ENCODE peak calls at places on chromosomes 1 and 21, in eight cellular contexts. T, B, N, D, I, H, J and L are unnamed samples.
A peak's percentile ranks its signal among the peaks of the same experiment; 100 is the strongest.

GRCh38 chr1:235910357-235911299 is 43.9 kb upstream of the LYST start:
- DNase-seq in T (peak; percentile 97), I (peak; percentile 66), N (no peak), J (peak; percentile 20), D (no peak), B (peak; percentile 78), H (peak; percentile 35), L (no peak)

GRCh38 chr1:8427493-8427892 is 109.6 kb downstream of the SLC45A1 start:
- DNase-seq in B (no peak), D (peak; percentile 95), J (no peak), N (no peak), I (no peak), T (peak; percentile 21), H (no peak), L (no peak)

GRCh38 chr1:184393924-184394323 is 7.1 kb downstream of the C1orf21 start:
- DNase-seq in T (no peak), H (no peak), J (no peak), B (no peak), D (no peak), N (no peak), I (no peak), L (no peak)

GRCh38 chr1:237879195-237879594 is 11.5 kb downstream of the ZP4 start:
- DNase-seq in D (no peak), N (no peak), H (no peak), I (no peak), T (peak; percentile 71), J (no peak), B (no peak), L (no peak)

GRCh38 chr1:82392513-82392912 is 591.8 kb downstream of the ADGRL2 start:
- DNase-seq in D (no peak), I (no peak), N (no peak), J (no peak), B (peak; percentile 66), H (no peak), T (peak; percentile 84), L (no peak)

GRCh38 chr1:197017558-197018146 is 40.3 kb downstream of the CFHR5 start:
- DNase-seq in B (no peak), D (no peak), J (no peak), T (no peak), I (no peak), H (no peak), N (no peak), L (no peak)

GRCh38 chr1:209648931-209649776 is 3.1 kb downstream of the LAMB3 start:
- DNase-seq in J (peak; percentile 80), I (no peak), B (peak; percentile 78), N (no peak), T (peak; percentile 97), H (no peak), D (no peak), L (no peak)

GRCh38 chr1:119004781-119005180 is 16.6 kb upstream of the TBX15 start:
- DNase-seq in I (no peak), B (no peak), D (no peak), T (no peak), H (no peak), N (no peak), J (no peak), L (no peak)

GRCh38 chr21:25375675-25376074 is 231.6 kb downstream of the MRPL39 start:
- DNase-seq in D (no peak), T (peak; percentile 52), J (no peak), N (no peak), B (no peak), H (no peak), I (no peak), L (no peak)

GRCh38 chr1:26833432-26834405 is 7.2 kb downstream of the ZDHHC18 start:
- DNase-seq in H (no peak), D (peak; percentile 92), B (peak; percentile 39), J (peak; percentile 52), T (no peak), N (no peak), I (no peak), L (no peak)

GRCh38 chr1:115137191-115137590 is 47.9 kb upstream of the TSPAN2 start:
- DNase-seq in T (no peak), D (no peak), J (no peak), H (no peak), I (no peak), N (no peak), B (no peak), L (no peak)

GRCh38 chr1:115139381-115139780 is 50.1 kb upstream of the TSPAN2 start:
- DNase-seq in H (no peak), D (no peak), J (no peak), N (no peak), I (no peak), T (no peak), B (no peak), L (no peak)

GRCh38 chr1:115138271-115138670 is 49.0 kb upstream of the TSPAN2 start:
- DNase-seq in J (no peak), N (no peak), T (no peak), H (no peak), D (no peak), I (no peak), B (no peak), L (no peak)

GRCh38 chr1:115140442-115141144 is 51.3 kb upstream of the TSPAN2 start:
- DNase-seq in I (no peak), J (no peak), D (no peak), B (no peak), T (no peak), H (no peak), N (no peak), L (no peak)

DNA sequence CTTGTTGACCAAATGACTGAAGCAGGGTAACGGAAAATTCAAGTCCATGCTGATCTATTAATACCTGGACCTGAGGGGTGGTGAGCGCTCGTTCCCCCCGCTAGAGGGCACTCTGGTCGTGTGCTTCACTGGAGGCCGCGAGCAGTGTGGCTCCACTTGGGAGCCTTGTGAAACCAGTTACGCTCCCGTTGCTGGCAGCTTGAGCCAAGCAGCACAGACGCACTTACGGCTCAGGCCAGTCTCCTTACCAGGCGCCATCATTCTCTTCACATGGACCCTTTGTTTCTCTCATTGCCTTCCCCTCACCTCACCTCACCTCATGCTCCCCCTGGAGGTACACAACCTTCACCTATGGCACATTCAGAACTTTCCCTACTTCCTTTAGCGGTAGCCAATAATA is 49.7 kb upstream of the TSPAN2 start:
- DNase-seq in I (peak; percentile 90), D (peak; percentile 5), J (peak; percentile 91), T (peak; percentile 92), B (peak; percentile 77), N (peak; percentile 87), H (peak; percentile 89), L (peak; percentile 77)
- TF ChIP-seq CTCF in I (peak; percentile 91), D (peak; percentile 89), J (peak; percentile 84), T (peak; percentile 90), B (peak; percentile 90), N (peak; percentile 82), H (peak; percentile 89), L (peak; percentile 96)

GRCh38 chr1:53992085-53992874 is 25.7 kb downstream of the LDLRAD1 start:
- DNase-seq in J (no peak), I (no peak), T (no peak), D (no peak), B (no peak), H (no peak), N (peak; percentile 28), L (no peak)
- TF ChIP-seq CTCF in J (no peak), I (no peak), T (no peak), D (peak; percentile 32), B (peak; percentile 1), H (no peak), N (peak; percentile 32), L (peak; percentile 60)

GRCh38 chr1:55141295-55141893 is 73.8 kb downstream of the USP24 start:
- DNase-seq in N (no peak), D (no peak), J (no peak), I (no peak), B (no peak), H (no peak), T (no peak), L (no peak)

GRCh38 chr1:55146781-55147180 is 68.4 kb downstream of the USP24 start:
- DNase-seq in B (no peak), D (no peak), I (no peak), N (peak; percentile 33), H (no peak), T (no peak), J (peak; percentile 10), L (no peak)

GRCh38 chr1:55140546-55140983 is 74.6 kb downstream of the USP24 start:
- DNase-seq in H (peak; percentile 58), N (peak; percentile 83), J (peak; percentile 87), I (peak; percentile 64), T (peak; percentile 93), B (peak; percentile 48), D (peak; percentile 37), L (peak; percentile 24)

GRCh38 chr1:55144886-55145285 is 70.3 kb downstream of the USP24 start:
- DNase-seq in B (no peak), D (no peak), J (no peak), T (no peak), I (no peak), N (no peak), H (no peak), L (no peak)

GRCh38 chr1:55143686-55144085 is 71.5 kb downstream of the USP24 start:
- DNase-seq in B (no peak), J (peak; percentile 18), T (no peak), D (no peak), H (no peak), I (no peak), N (no peak), L (no peak)
- TF ChIP-seq CTCF in B (no peak), J (no peak), T (no peak), D (peak; percentile 33), H (no peak), I (no peak), N (peak; percentile 25), L (peak; percentile 48)

GRCh38 chr1:20402585-20403422 is 83.2 kb downstream of the CAMK2N1 start:
- DNase-seq in I (no peak), B (no peak), D (no peak), N (no peak), H (no peak), J (no peak), T (no peak), L (no peak)

GRCh38 chr1:20400341-20401177 is 85.5 kb downstream of the CAMK2N1 start:
- DNase-seq in N (no peak), B (no peak), D (no peak), I (no peak), J (no peak), T (no peak), H (no peak), L (no peak)

GRCh38 chr1:20399606-20400180 is 86.3 kb downstream of the CAMK2N1 start:
- DNase-seq in J (no peak), B (no peak), I (no peak), T (no peak), H (no peak), N (no peak), D (no peak), L (no peak)

GRCh38 chr1:20403423-20404145 is 82.4 kb downstream of the CAMK2N1 start:
- DNase-seq in N (no peak), B (no peak), H (no peak), J (no peak), D (no peak), I (no peak), T (no peak), L (no peak)

DNA sequence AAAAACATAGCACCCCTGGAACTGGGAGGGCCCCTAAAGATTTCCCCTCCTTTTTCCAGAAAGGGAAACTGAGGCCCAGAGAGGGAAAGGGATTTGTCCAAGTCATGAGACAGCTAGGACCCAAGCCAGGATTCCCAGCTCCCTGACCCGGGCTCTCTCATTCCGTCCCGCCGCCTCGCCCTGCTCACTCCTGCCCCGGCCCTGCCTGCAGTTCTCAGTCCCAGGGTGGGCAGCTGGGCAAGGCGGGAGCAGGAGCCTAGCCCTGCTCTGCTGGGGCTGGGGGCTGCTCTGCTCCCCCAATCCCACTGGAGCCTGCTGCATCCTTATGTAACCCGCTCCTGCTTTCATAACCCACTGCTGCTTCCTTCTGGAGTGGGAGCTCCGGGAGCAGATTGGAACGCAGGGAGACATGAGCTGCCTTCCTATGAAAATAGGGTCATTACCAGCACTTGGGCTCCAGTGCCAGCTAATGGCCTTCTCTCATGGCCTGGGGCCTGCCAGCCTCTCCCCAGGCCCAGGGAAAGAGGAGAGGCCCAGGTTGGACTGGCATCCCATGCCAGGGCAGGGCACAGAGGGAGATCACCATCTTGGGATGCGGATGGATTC is 84.5 kb downstream of the CAMK2N1 start:
- DNase-seq in I (no peak), D (no peak), J (no peak), T (no peak), N (no peak), H (no peak), B (no peak), L (no peak)
- TF ChIP-seq CTCF in I (no peak), D (no peak), J (no peak), T (no peak), N (no peak), H (no peak), B (no peak), L (no peak)